ENCODE peak calls at places on chromosomes 6 and 20, in seven cellular contexts. One of them, this sample, is unnamed.

GRCh38 chr20:37389844-37390275 is 43.9 kb downstream of the SRC start:
- DNase-seq in heart left ventricle: no peak
- DNase-seq in dorsolateral prefrontal cortex: no peak
- DNase-seq in PC-3: no peak
- DNase-seq in transverse colon: no peak
- DNase-seq in DND-41: no peak
- DNase-seq in right cardiac atrium: no peak
- DNase-seq in this sample: no peak

GRCh38 chr20:59006167-59006863 is 739 bp downstream of the CTSZ start:
- DNase-seq in transverse colon: peak; percentile 56
- DNase-seq in dorsolateral prefrontal cortex: no peak
- DNase-seq in DND-41: no peak
- DNase-seq in heart left ventricle: no peak
- DNase-seq in PC-3: peak; percentile 40
- DNase-seq in right cardiac atrium: peak; percentile 63
- DNase-seq in this sample: no peak

GRCh38 chr20:45104786-45105185 is 3.9 kb upstream of the KCNS1 start:
- DNase-seq in dorsolateral prefrontal cortex: no peak
- DNase-seq in right cardiac atrium: no peak
- DNase-seq in transverse colon: no peak
- DNase-seq in DND-41: no peak
- DNase-seq in heart left ventricle: no peak
- DNase-seq in PC-3: peak; percentile 92
- DNase-seq in this sample: no peak

GRCh38 chr6:149414009-149414408 is 13.9 kb downstream of the SUMO4 start:
- DNase-seq in right cardiac atrium: no peak
- DNase-seq in heart left ventricle: no peak
- DNase-seq in PC-3: no peak
- DNase-seq in transverse colon: no peak
- DNase-seq in dorsolateral prefrontal cortex: no peak
- DNase-seq in DND-41: no peak
- DNase-seq in this sample: no peak

GRCh38 chr6:74715362-74716068 is 490.3 kb downstream of the COL12A1 start:
- DNase-seq in transverse colon: no peak
- DNase-seq in dorsolateral prefrontal cortex: no peak
- DNase-seq in PC-3: peak; percentile 72
- DNase-seq in DND-41: no peak
- DNase-seq in right cardiac atrium: no peak
- DNase-seq in heart left ventricle: no peak
- DNase-seq in this sample: no peak

GRCh38 chr6:47366335-47366879 is 56.7 kb upstream of the TNFRSF21 start:
- DNase-seq in heart left ventricle: no peak
- DNase-seq in PC-3: peak; percentile 81
- DNase-seq in transverse colon: no peak
- DNase-seq in DND-41: no peak
- DNase-seq in dorsolateral prefrontal cortex: no peak
- DNase-seq in right cardiac atrium: no peak
- DNase-seq in this sample: no peak

GRCh38 chr6:157479464-157480303 is 98.7 kb downstream of the ZDHHC14 start:
- DNase-seq in transverse colon: no peak
- DNase-seq in DND-41: no peak
- DNase-seq in PC-3: no peak
- DNase-seq in right cardiac atrium: no peak
- DNase-seq in dorsolateral prefrontal cortex: no peak
- DNase-seq in heart left ventricle: no peak
- DNase-seq in this sample: no peak

GRCh38 chr6:153976921-153977693 is 61.9 kb upstream of the OPRM1 start:
- DNase-seq in PC-3: peak; percentile 8
- DNase-seq in heart left ventricle: no peak
- DNase-seq in dorsolateral prefrontal cortex: no peak
- DNase-seq in right cardiac atrium: peak; percentile 19
- DNase-seq in DND-41: no peak
- DNase-seq in transverse colon: no peak
- DNase-seq in this sample: no peak

GRCh38 chr20:8315639-8316573 is 183.8 kb downstream of the PLCB1 start:
- DNase-seq in dorsolateral prefrontal cortex: no peak
- DNase-seq in DND-41: no peak
- DNase-seq in transverse colon: no peak
- DNase-seq in right cardiac atrium: no peak
- DNase-seq in PC-3: no peak
- DNase-seq in heart left ventricle: no peak
- DNase-seq in this sample: no peak

GRCh38 chr6:148947621-148948444 is 201.0 kb downstream of the UST start:
- DNase-seq in DND-41: peak; percentile 85
- DNase-seq in dorsolateral prefrontal cortex: peak; percentile 78
- DNase-seq in PC-3: peak; percentile 86
- DNase-seq in heart left ventricle: peak; percentile 76
- DNase-seq in transverse colon: peak; percentile 87
- DNase-seq in right cardiac atrium: peak; percentile 78
- DNase-seq in this sample: peak; percentile 60

GRCh38 chr20:49278817-49279676 is 1.2 kb upstream of the ZNFX1 start:
- DNase-seq in heart left ventricle: peak; percentile 19
- DNase-seq in PC-3: no peak
- DNase-seq in dorsolateral prefrontal cortex: no peak
- DNase-seq in DND-41: peak; percentile 45
- DNase-seq in right cardiac atrium: peak; percentile 23
- DNase-seq in transverse colon: peak; percentile 27
- DNase-seq in this sample: no peak

GRCh38 chr20:49279677-49280462 is 2.0 kb upstream of the ZNFX1 start:
- DNase-seq in PC-3: no peak
- DNase-seq in right cardiac atrium: no peak
- DNase-seq in dorsolateral prefrontal cortex: no peak
- DNase-seq in transverse colon: no peak
- DNase-seq in heart left ventricle: no peak
- DNase-seq in DND-41: no peak
- DNase-seq in this sample: no peak

GRCh38 chr20:49281913-49282467 is 4.1 kb upstream of the ZNFX1 start:
- DNase-seq in heart left ventricle: no peak
- DNase-seq in dorsolateral prefrontal cortex: no peak
- DNase-seq in DND-41: no peak
- DNase-seq in PC-3: no peak
- DNase-seq in transverse colon: no peak
- DNase-seq in right cardiac atrium: no peak
- DNase-seq in this sample: no peak

GRCh38 chr20:49281059-49281912 is 3.4 kb upstream of the ZNFX1 start:
- DNase-seq in transverse colon: no peak
- DNase-seq in dorsolateral prefrontal cortex: no peak
- DNase-seq in heart left ventricle: no peak
- DNase-seq in right cardiac atrium: no peak
- DNase-seq in DND-41: no peak
- DNase-seq in PC-3: peak; percentile 31
- DNase-seq in this sample: no peak

DNA sequence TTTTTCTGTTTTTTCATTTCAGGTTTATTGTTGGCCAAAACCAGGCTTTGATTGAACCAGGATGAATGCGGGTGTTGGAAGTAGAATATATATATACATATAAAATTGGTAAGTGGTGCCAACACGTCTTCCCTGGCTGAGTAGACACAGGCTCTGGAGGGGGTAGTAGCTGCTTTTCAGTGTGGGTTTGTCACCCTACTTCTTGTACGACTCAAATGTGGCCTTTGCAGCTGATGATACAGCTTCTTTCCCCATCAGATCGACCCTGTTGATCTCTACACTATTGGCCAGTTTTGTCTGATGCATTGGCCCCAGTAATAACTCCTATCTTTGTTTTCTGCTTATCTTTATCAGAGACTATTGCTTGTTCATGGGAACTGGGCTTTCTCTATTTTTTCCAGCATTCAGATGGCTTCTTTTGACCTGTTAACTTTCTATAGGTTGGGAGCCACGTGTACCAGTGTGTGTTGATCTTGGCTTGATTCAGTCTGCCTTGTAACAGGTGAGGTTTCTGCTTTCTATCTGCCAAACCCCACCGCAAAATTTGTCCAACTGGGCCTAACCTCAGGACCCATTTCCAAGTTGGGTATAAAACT is 2.7 kb upstream of the ZNFX1 start:
- DNase-seq in transverse colon: no peak
- DNase-seq in dorsolateral prefrontal cortex: no peak
- DNase-seq in heart left ventricle: no peak
- DNase-seq in right cardiac atrium: no peak
- DNase-seq in PC-3: no peak
- DNase-seq in DND-41: no peak
- DNase-seq in this sample: no peak
- H3K4me3 ChIP-seq in transverse colon: no peak overlapping the region
- H3K4me3 ChIP-seq in dorsolateral prefrontal cortex: peak overlapping the region; percentile 89
- H3K4me3 ChIP-seq in heart left ventricle: peak overlapping the region; percentile 87
- H3K4me3 ChIP-seq in right cardiac atrium: peak overlapping the region; percentile 80
- H3K4me3 ChIP-seq in PC-3: peak overlapping the region; percentile 89
- H3K4me3 ChIP-seq in DND-41: peak overlapping the region; percentile 3
- H3K4me3 ChIP-seq in this sample: peak overlapping the region; percentile 27

GRCh38 chr20:31713312-31714049 is 9.2 kb downstream of the BCL2L1 start:
- DNase-seq in DND-41: no peak
- DNase-seq in heart left ventricle: peak; percentile 89
- DNase-seq in transverse colon: peak; percentile 55
- DNase-seq in PC-3: peak; percentile 97
- DNase-seq in right cardiac atrium: peak; percentile 88
- DNase-seq in dorsolateral prefrontal cortex: no peak
- DNase-seq in this sample: no peak

GRCh38 chr20:31712112-31712553 is 10.5 kb downstream of the BCL2L1 start:
- DNase-seq in heart left ventricle: peak; percentile 73
- DNase-seq in transverse colon: no peak
- DNase-seq in PC-3: peak; percentile 43
- DNase-seq in dorsolateral prefrontal cortex: no peak
- DNase-seq in right cardiac atrium: peak; percentile 28
- DNase-seq in DND-41: no peak
- DNase-seq in this sample: no peak

GRCh38 chr20:31711416-31712111 is 11.1 kb downstream of the BCL2L1 start:
- DNase-seq in heart left ventricle: no peak
- DNase-seq in right cardiac atrium: no peak
- DNase-seq in dorsolateral prefrontal cortex: no peak
- DNase-seq in PC-3: peak; percentile 20
- DNase-seq in transverse colon: no peak
- DNase-seq in DND-41: no peak
- DNase-seq in this sample: no peak

GRCh38 chr20:31710423-31711250 is 12.0 kb downstream of the BCL2L1 start:
- DNase-seq in PC-3: peak; percentile 47
- DNase-seq in DND-41: no peak
- DNase-seq in dorsolateral prefrontal cortex: no peak
- DNase-seq in heart left ventricle: peak; percentile 38
- DNase-seq in transverse colon: no peak
- DNase-seq in right cardiac atrium: no peak
- DNase-seq in this sample: no peak

DNA sequence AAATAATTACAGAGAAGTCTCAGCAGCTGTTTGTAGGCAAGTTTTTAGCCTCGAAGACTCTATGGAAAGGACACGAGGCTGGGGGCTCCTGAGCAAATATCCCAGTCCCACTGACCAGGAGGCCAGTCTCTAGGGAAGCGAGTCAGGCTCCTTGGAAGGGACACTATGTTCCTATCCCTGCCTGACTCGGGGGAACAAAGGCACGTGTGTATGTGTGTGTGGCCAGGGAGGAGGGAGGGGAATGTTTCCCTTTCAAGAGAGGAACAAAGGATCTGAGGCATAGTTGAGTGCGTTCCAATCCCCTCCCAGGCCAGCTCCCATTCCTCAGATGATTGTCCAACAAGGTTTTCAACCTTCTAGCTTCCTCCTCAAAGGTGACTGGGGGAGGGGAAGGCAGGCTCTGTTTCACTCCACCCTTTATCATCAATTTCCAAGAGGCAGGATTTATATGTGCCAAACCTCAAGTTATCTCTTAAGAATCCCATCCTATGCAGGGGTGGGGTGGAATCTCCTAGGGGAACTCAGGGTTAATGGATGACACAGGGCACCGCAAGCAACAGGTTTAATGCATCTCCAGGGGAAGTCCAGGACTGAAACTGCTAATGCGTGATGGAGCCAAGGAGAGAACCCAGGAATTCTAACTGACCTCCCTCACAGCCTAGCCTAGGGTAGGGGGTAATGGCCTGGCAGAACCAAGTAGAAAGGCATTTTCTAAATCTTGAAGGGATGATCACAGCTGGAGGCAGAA is 9.9 kb downstream of the BCL2L1 start:
- DNase-seq in PC-3: peak; percentile 97
- DNase-seq in transverse colon: peak; percentile 82
- DNase-seq in DND-41: no peak
- DNase-seq in dorsolateral prefrontal cortex: peak; percentile 89
- DNase-seq in right cardiac atrium: peak; percentile 87
- DNase-seq in heart left ventricle: peak; percentile 88
- DNase-seq in this sample: no peak
- H3K4me3 ChIP-seq in PC-3: peak overlapping the region; percentile 59
- H3K4me3 ChIP-seq in transverse colon: no peak overlapping the region
- H3K4me3 ChIP-seq in DND-41: no peak overlapping the region
- H3K4me3 ChIP-seq in dorsolateral prefrontal cortex: peak overlapping the region; percentile 21
- H3K4me3 ChIP-seq in right cardiac atrium: peak overlapping the region; percentile 1
- H3K4me3 ChIP-seq in heart left ventricle: peak overlapping the region; percentile 32
- H3K4me3 ChIP-seq in this sample: no peak overlapping the region

GRCh38 chr6:15309611-15310283 is 63.9 kb downstream of the JARID2 start:
- DNase-seq in DND-41: no peak
- DNase-seq in heart left ventricle: no peak
- DNase-seq in dorsolateral prefrontal cortex: no peak
- DNase-seq in right cardiac atrium: no peak
- DNase-seq in transverse colon: no peak
- DNase-seq in PC-3: no peak
- DNase-seq in this sample: no peak
- H3K4me3 ChIP-seq in DND-41: no peak overlapping the region
- H3K4me3 ChIP-seq in heart left ventricle: no peak overlapping the region
- H3K4me3 ChIP-seq in dorsolateral prefrontal cortex: no peak overlapping the region
- H3K4me3 ChIP-seq in right cardiac atrium: no peak overlapping the region
- H3K4me3 ChIP-seq in transverse colon: no peak overlapping the region
- H3K4me3 ChIP-seq in PC-3: no peak overlapping the region
- H3K4me3 ChIP-seq in this sample: no peak overlapping the region

GRCh38 chr6:35370799-35371493 is 28.6 kb downstream of the PPARD start:
- DNase-seq in right cardiac atrium: no peak
- DNase-seq in dorsolateral prefrontal cortex: no peak
- DNase-seq in heart left ventricle: peak; percentile 32
- DNase-seq in transverse colon: no peak
- DNase-seq in DND-41: peak; percentile 34
- DNase-seq in PC-3: no peak
- DNase-seq in this sample: no peak

GRCh38 chr6:35370124-35370741 is 27.9 kb downstream of the PPARD start:
- DNase-seq in PC-3: peak; percentile 94
- DNase-seq in DND-41: peak; percentile 63
- DNase-seq in transverse colon: peak; percentile 50
- DNase-seq in dorsolateral prefrontal cortex: no peak
- DNase-seq in right cardiac atrium: peak; percentile 85
- DNase-seq in heart left ventricle: peak; percentile 81
- DNase-seq in this sample: no peak

GRCh38 chr6:35371494-35372262 is 29.3 kb downstream of the PPARD start:
- DNase-seq in heart left ventricle: no peak
- DNase-seq in transverse colon: no peak
- DNase-seq in PC-3: no peak
- DNase-seq in right cardiac atrium: no peak
- DNase-seq in DND-41: no peak
- DNase-seq in dorsolateral prefrontal cortex: no peak
- DNase-seq in this sample: no peak

GRCh38 chr6:35376282-35376681 is 33.9 kb downstream of the PPARD start:
- DNase-seq in heart left ventricle: no peak
- DNase-seq in transverse colon: no peak
- DNase-seq in DND-41: no peak
- DNase-seq in PC-3: no peak
- DNase-seq in dorsolateral prefrontal cortex: no peak
- DNase-seq in right cardiac atrium: no peak
- DNase-seq in this sample: no peak

GRCh38 chr6:35372633-35373032 is 30.3 kb downstream of the PPARD start:
- DNase-seq in dorsolateral prefrontal cortex: no peak
- DNase-seq in PC-3: no peak
- DNase-seq in DND-41: no peak
- DNase-seq in transverse colon: no peak
- DNase-seq in right cardiac atrium: no peak
- DNase-seq in heart left ventricle: no peak
- DNase-seq in this sample: no peak
- H3K4me3 ChIP-seq in dorsolateral prefrontal cortex: no peak overlapping the region
- H3K4me3 ChIP-seq in PC-3: no peak overlapping the region
- H3K4me3 ChIP-seq in DND-41: no peak overlapping the region
- H3K4me3 ChIP-seq in transverse colon: no peak overlapping the region
- H3K4me3 ChIP-seq in right cardiac atrium: no peak overlapping the region
- H3K4me3 ChIP-seq in heart left ventricle: no peak overlapping the region
- H3K4me3 ChIP-seq in this sample: no peak overlapping the region